ENCODE peak calls at places on chromosomes 1 and 21, in five cellular contexts. One of them, this sample, is unnamed.
A peak's percentile ranks its signal among the peaks of the same experiment; 100 is the strongest.

GRCh38 chr1:154849645-154850131 is 20.4 kb downstream of the KCNN3 start:
- ATAC-seq in GM12878: peak; percentile 92
- ATAC-seq in K562: no peak
- ATAC-seq in upper lobe of left lung: no peak
- ATAC-seq in HepG2: no peak
- ATAC-seq in this sample: no peak

GRCh38 chr1:200115532-200115931 is 88.0 kb downstream of the NR5A2 start:
- ATAC-seq in GM12878: peak; percentile 83
- ATAC-seq in K562: no peak
- ATAC-seq in upper lobe of left lung: no peak
- ATAC-seq in HepG2: no peak
- ATAC-seq in this sample: no peak

GRCh38 chr21:36551731-36552457 is 72.0 kb upstream of the CLDN14 start:
- ATAC-seq in GM12878: no peak
- ATAC-seq in K562: no peak
- ATAC-seq in upper lobe of left lung: peak; percentile 71
- ATAC-seq in HepG2: no peak
- ATAC-seq in this sample: no peak

GRCh38 chr1:110538921-110539320 is 19.9 kb upstream of the KCNA10 start:
- ATAC-seq in GM12878: no peak
- ATAC-seq in K562: no peak
- ATAC-seq in upper lobe of left lung: no peak
- ATAC-seq in HepG2: no peak
- ATAC-seq in this sample: no peak

GRCh38 chr1:21956720-21957552 is 19.8 kb upstream of the HSPG2 start:
- ATAC-seq in GM12878: peak; percentile 53
- ATAC-seq in K562: peak; percentile 32
- ATAC-seq in upper lobe of left lung: peak; percentile 59
- ATAC-seq in HepG2: peak; percentile 50
- ATAC-seq in this sample: peak; percentile 71

GRCh38 chr1:235817101-235817725 is 49.5 kb downstream of the LYST start:
- ATAC-seq in GM12878: no peak
- ATAC-seq in K562: no peak
- ATAC-seq in upper lobe of left lung: no peak
- ATAC-seq in HepG2: no peak
- ATAC-seq in this sample: no peak

GRCh38 chr1:200738348-200738732 is 353 bp upstream of the CAMSAP2 start:
- ATAC-seq in GM12878: no peak
- ATAC-seq in K562: no peak
- ATAC-seq in upper lobe of left lung: no peak
- ATAC-seq in HepG2: no peak
- ATAC-seq in this sample: no peak

GRCh38 chr1:156246762-156247459 is 945 bp downstream of the PAQR6 start:
- ATAC-seq in GM12878: no peak
- ATAC-seq in K562: peak; percentile 18
- ATAC-seq in upper lobe of left lung: peak; percentile 52
- ATAC-seq in HepG2: peak; percentile 1
- ATAC-seq in this sample: peak; percentile 66

GRCh38 chr1:247883346-247883745 is 12.0 kb upstream of the OR2W3 start:
- ATAC-seq in GM12878: no peak
- ATAC-seq in K562: no peak
- ATAC-seq in upper lobe of left lung: no peak
- ATAC-seq in HepG2: no peak
- ATAC-seq in this sample: no peak

GRCh38 chr1:27258598-27258997 is 24.2 kb downstream of the WDTC1 start:
- ATAC-seq in GM12878: no peak
- ATAC-seq in K562: no peak
- ATAC-seq in upper lobe of left lung: no peak
- ATAC-seq in HepG2: no peak
- ATAC-seq in this sample: no peak

GRCh38 chr1:1345384-1345783 is 3.8 kb downstream of the DVL1 start:
- ATAC-seq in GM12878: no peak
- ATAC-seq in K562: no peak
- ATAC-seq in upper lobe of left lung: no peak
- ATAC-seq in HepG2: no peak
- ATAC-seq in this sample: no peak

GRCh38 chr1:223835754-223836153 is 10.0 kb downstream of the TP53BP2 start:
- ATAC-seq in GM12878: no peak
- ATAC-seq in K562: no peak
- ATAC-seq in upper lobe of left lung: no peak
- ATAC-seq in HepG2: no peak
- ATAC-seq in this sample: no peak

GRCh38 chr1:186807162-186807561 is 21.6 kb upstream of the PLA2G4A start:
- ATAC-seq in GM12878: no peak
- ATAC-seq in K562: no peak
- ATAC-seq in upper lobe of left lung: no peak
- ATAC-seq in HepG2: no peak
- ATAC-seq in this sample: no peak
- TF ChIP-seq EP300 in GM12878: no peak
- TF ChIP-seq EP300 in K562: no peak
- TF ChIP-seq EP300 in upper lobe of left lung: no peak
- TF ChIP-seq EP300 in HepG2: no peak
- TF ChIP-seq EP300 in this sample: no peak

DNA sequence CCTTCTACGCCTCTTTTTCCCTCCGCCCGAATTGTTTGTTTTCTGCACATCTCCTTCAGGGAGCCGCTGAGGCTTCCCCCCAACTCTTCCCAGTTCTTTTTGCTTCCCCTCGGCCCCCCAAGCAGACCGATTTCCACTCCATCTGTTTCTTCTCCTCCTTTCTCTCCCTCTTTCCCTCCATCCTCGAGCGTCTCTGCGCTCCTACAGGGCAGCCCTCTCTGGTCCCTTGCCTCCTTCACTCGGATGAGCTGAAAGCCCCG is 311 bp downstream of the LHX9 start:
- ATAC-seq in GM12878: no peak
- ATAC-seq in K562: no peak
- ATAC-seq in upper lobe of left lung: peak; percentile 2
- ATAC-seq in HepG2: peak; percentile 9
- ATAC-seq in this sample: no peak
- H3K4me3 ChIP-seq in GM12878: no peak overlapping the region
- H3K4me3 ChIP-seq in K562: no peak overlapping the region
- H3K4me3 ChIP-seq in upper lobe of left lung: peak overlapping the region; percentile 41
- H3K4me3 ChIP-seq in HepG2: peak overlapping the region; percentile 54
- H3K4me3 ChIP-seq in this sample: no peak overlapping the region

DNA sequence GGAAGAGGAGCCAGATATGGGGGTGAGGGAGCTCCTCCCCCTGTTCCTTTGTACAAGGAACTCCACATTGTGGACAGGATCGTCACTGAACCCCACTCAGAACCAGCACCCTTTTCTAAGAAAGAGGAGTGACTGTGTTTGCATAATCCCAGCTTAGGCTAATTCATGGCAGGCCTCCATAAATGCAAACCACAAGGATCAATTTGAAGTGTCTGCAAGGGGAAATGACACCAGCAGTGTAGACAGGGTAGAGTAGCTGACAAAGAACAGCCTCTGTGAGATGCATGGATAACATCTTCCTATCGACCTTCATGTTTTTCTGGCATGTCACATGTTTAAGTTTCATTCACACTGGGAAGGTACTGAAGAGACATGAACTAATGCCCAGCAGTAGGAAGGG is 11.7 kb downstream of the MX1 start:
- ATAC-seq in GM12878: no peak
- ATAC-seq in K562: no peak
- ATAC-seq in upper lobe of left lung: no peak
- ATAC-seq in HepG2: no peak
- ATAC-seq in this sample: no peak
- H3K36me3 ChIP-seq in GM12878: peaks cover 83% of the 10 kb centered on the region
- H3K36me3 ChIP-seq in K562: no peaks in the 10 kb centered on the region
- H3K36me3 ChIP-seq in upper lobe of left lung: peaks cover 19% of the 10 kb centered on the region
- H3K36me3 ChIP-seq in HepG2: no peaks in the 10 kb centered on the region
- H3K36me3 ChIP-seq in this sample: peaks cover 2% of the 10 kb centered on the region

GRCh38 chr1:182197555-182197954 is 136.0 kb upstream of the ZNF648 start:
- ATAC-seq in GM12878: no peak
- ATAC-seq in K562: no peak
- ATAC-seq in upper lobe of left lung: peak; percentile 45
- ATAC-seq in HepG2: no peak
- ATAC-seq in this sample: peak; percentile 86
- TF ChIP-seq EP300 in GM12878: no peak
- TF ChIP-seq EP300 in K562: no peak
- TF ChIP-seq EP300 in upper lobe of left lung: no peak
- TF ChIP-seq EP300 in HepG2: no peak
- TF ChIP-seq EP300 in this sample: no peak

This sample was measured in gastroesophageal sphincter.